ENCODE peak calls at places on chromosome 11, in six cellular contexts. G is progenitor cell of endocrine pancreas, P is mesendoderm, Y is body of pancreas, U is mammary epithelial cell, M is HFFc6. F is an unnamed sample.

GRCh38 chr11:19785265-19785664 is 72.6 kb downstream of the NAV2 start:
- DNase-seq in P (no peak), G (no peak), M (no peak), Y (no peak), U (no peak), F (no peak)

GRCh38 chr11:44812971-44813370 is 86.2 kb downstream of the TSPAN18 start:
- DNase-seq in P (no peak), G (no peak), U (no peak), Y (no peak), M (no peak), F (no peak)

GRCh38 chr11:82988936-82989627 is 82.6 kb downstream of the RAB30 start:
- DNase-seq in G (no peak), U (no peak), M (no peak), P (no peak), Y (no peak), F (no peak)

GRCh38 chr11:44887598-44887997 is 63.1 kb downstream of the TP53I11 start:
- DNase-seq in P (no peak), U (no peak), G (no peak), M (no peak), Y (no peak), F (no peak)

GRCh38 chr11:58784995-58785394 is 53.3 kb upstream of the GLYAT start:
- DNase-seq in Y (no peak), M (no peak), G (no peak), U (no peak), P (no peak), F (no peak)

GRCh38 chr11:117792241-117792640 is 4.8 kb downstream of the DSCAML1 start:
- DNase-seq in M (no peak), G (no peak), U (no peak), Y (no peak), P (no peak), F (no peak)

GRCh38 chr11:74522776-74523175 is 29.3 kb upstream of the LIPT2 start:
- DNase-seq in G (no peak), Y (no peak), U (no peak), P (no peak), M (no peak), F (no peak)

GRCh38 chr11:30991802-30992512 is 377.6 kb downstream of the DCDC1 start:
- DNase-seq in G (no peak), Y (no peak), U (no peak), M (no peak), P (no peak), F (no peak)

GRCh38 chr11:120057595-120058581 is 80.0 kb downstream of the TRIM29 start:
- DNase-seq in U (peak), M (no peak), P (peak), G (no peak), Y (no peak), F (peak)

GRCh38 chr11:44174846-44175245 is 79.4 kb downstream of the EXT2 start:
- DNase-seq in M (no peak), U (no peak), G (no peak), Y (no peak), P (no peak), F (no peak)

GRCh38 chr11:78926633-78927347 is 352.1 kb upstream of the NARS2 start:
- DNase-seq in G (no peak), M (peak), Y (no peak), U (no peak), P (no peak), F (no peak)

F was measured in vagina.